ENCODE peak calls at places on chromosomes 11 and 22, in nine cellular contexts. N is activated CD8-positive, alpha-beta memory T cell treated with anti-CD3 and anti-CD28 coated beads for 4 hours; T is left ventricle myocardium superior; D is NCI-H748 treated with DMSO at 0.1 percent for 48 hours; P is Karpas-422; S is ascending aorta; Q is activated T-helper 1 cell treated with anti-CD3 and anti-CD28 coated beads, Interleukin-2, amount 50 U/mL, for 16 hours; Z is dermis blood vessel endothelial cell; M is GM13977. U is an unnamed sample.
A peak's percentile ranks its signal among the peaks of the same experiment; 100 is the strongest.

GRCh38 chr22:19678949-19679348 is 35.4 kb upstream of the SEPTIN5 start:
- DNase-seq in N (no peak), T (no peak), D (no peak), P (no peak), S (no peak), Q (no peak), Z (no peak), M (no peak), U (no peak)

GRCh38 chr11:16925495-16926065 is 88.6 kb downstream of the PLEKHA7 start:
- DNase-seq in N (no peak), T (peak; percentile 62), D (peak; percentile 46), P (no peak), S (no peak), Q (no peak), Z (peak; percentile 55), M (peak; percentile 59), U (peak; percentile 29)

GRCh38 chr22:19806213-19807160 is 45.9 kb downstream of the TBX1 start:
- DNase-seq in N (no peak), T (peak; percentile 27), D (no peak), P (no peak), S (no peak), Q (no peak), Z (peak; percentile 55), M (no peak), U (no peak)

GRCh38 chr11:15911377-15912044 is 444.8 kb downstream of the SOX6 start:
- DNase-seq in N (no peak), T (peak; percentile 83), D (no peak), P (no peak), S (no peak), Q (no peak), Z (peak; percentile 20), M (no peak), U (no peak)

GRCh38 chr22:33000342-33001280 is 57.6 kb downstream of the SYN3 start:
- DNase-seq in N (no peak), T (peak; percentile 80), D (no peak), P (peak; percentile 70), S (no peak), Q (peak; percentile 2), Z (peak; percentile 57), M (peak; percentile 44), U (peak; percentile 23)

GRCh38 chr11:120598517-120599209 is 87.1 kb downstream of the GRIK4 start:
- DNase-seq in N (no peak), T (no peak), D (no peak), P (no peak), S (no peak), Q (no peak), Z (no peak), M (no peak), U (no peak)

GRCh38 chr11:24249921-24250320 is 246.9 kb upstream of the LUZP2 start:
- DNase-seq in N (no peak), T (no peak), D (no peak), P (no peak), S (no peak), Q (no peak), Z (no peak), M (no peak), U (no peak)

GRCh38 chr11:23217072-23217471 is 356.8 kb upstream of the CCDC179 start:
- DNase-seq in N (no peak), T (no peak), D (no peak), P (no peak), S (no peak), Q (no peak), Z (no peak), M (no peak), U (no peak)

GRCh38 chr11:9664276-9665171 is 647 bp downstream of the SWAP70 start:
- DNase-seq in N (no peak), T (peak; percentile 55), D (no peak), P (peak; percentile 90), S (no peak), Q (peak; percentile 8), Z (peak; percentile 66), M (peak; percentile 50), U (peak; percentile 62)

GRCh38 chr22:41128606-41129005 is 36.2 kb downstream of the EP300 start:
- DNase-seq in N (no peak), T (no peak), D (no peak), P (no peak), S (no peak), Q (no peak), Z (no peak), M (no peak), U (no peak)

GRCh38 chr11:76629853-76630599 is 40.5 kb downstream of the LRRC32 start:
- DNase-seq in N (no peak), T (peak; percentile 74), D (no peak), P (peak; percentile 66), S (peak; percentile 51), Q (no peak), Z (peak; percentile 98), M (no peak), U (no peak)

GRCh38 chr11:6673523-6673922 is 9.6 kb downstream of the MRPL17 start:
- DNase-seq in N (no peak), T (no peak), D (no peak), P (no peak), S (no peak), Q (no peak), Z (no peak), M (no peak), U (no peak)

GRCh38 chr22:37634505-37635002 is 4.9 kb upstream of the SH3BP1 start:
- DNase-seq in N (no peak), T (no peak), D (no peak), P (peak; percentile 70), S (no peak), Q (no peak), Z (no peak), M (no peak), U (peak; percentile 63)

GRCh38 chr11:112655386-112655785 is 305.8 kb upstream of the NCAM1 start:
- DNase-seq in N (no peak), T (peak; percentile 89), D (no peak), P (no peak), S (no peak), Q (no peak), Z (peak; percentile 0), M (no peak), U (no peak)

GRCh38 chr11:34855021-34855753 is 61.0 kb downstream of the APIP start:
- DNase-seq in N (no peak), T (no peak), D (no peak), P (no peak), S (no peak), Q (no peak), Z (no peak), M (no peak), U (no peak)

GRCh38 chr11:71302911-71303310 is 50.5 kb upstream of the SHANK2 start:
- DNase-seq in N (no peak), T (no peak), D (no peak), P (no peak), S (no peak), Q (no peak), Z (no peak), M (no peak), U (no peak)

GRCh38 chr11:86809561-86809960 is 9.2 kb downstream of the PRSS23 start:
- DNase-seq in N (no peak), T (no peak), D (no peak), P (no peak), S (no peak), Q (no peak), Z (no peak), M (no peak), U (no peak)

GRCh38 chr11:57763568-57763967 is 2.0 kb downstream of the CTNND1 start:
- DNase-seq in N (no peak), T (no peak), D (no peak), P (no peak), S (no peak), Q (no peak), Z (peak; percentile 75), M (no peak), U (no peak)

GRCh38 chr11:127564803-127565202 is 564.2 kb upstream of the KIRREL3 start:
- DNase-seq in N (no peak), T (no peak), D (no peak), P (no peak), S (no peak), Q (no peak), Z (no peak), M (no peak), U (no peak)

GRCh38 chr11:11982975-11983374 is 25.5 kb downstream of the DKK3 start:
- DNase-seq in N (no peak), T (no peak), D (no peak), P (no peak), S (no peak), Q (no peak), Z (no peak), M (no peak), U (no peak)

GRCh38 chr11:35352107-35352888 is 67.1 kb downstream of the SLC1A2 start:
- DNase-seq in N (no peak), T (peak; percentile 59), D (no peak), P (no peak), S (no peak), Q (no peak), Z (no peak), M (no peak), U (no peak)

GRCh38 chr11:66157182-66157864 is 87.3 kb downstream of the PACS1 start:
- DNase-seq in N (no peak), T (no peak), D (no peak), P (no peak), S (no peak), Q (no peak), Z (peak; percentile 24), M (peak; percentile 28), U (no peak)